ENCODE peak calls at places on chromosomes 4 and X, in seven cellular contexts. O, U, G, Z, W, V and P are unnamed samples.

GRCh38 chrX:116239944-116240391 is 69.4 kb downstream of the AGTR2 start:
- DNase-seq in W (no peak), O (no peak), G (no peak), Z (no peak), V (no peak), U (no peak), P (no peak)

GRCh38 chr4:86935499-86935832 is 655 bp downstream of the AFF1 start:
- DNase-seq in O (no peak), W (no peak), U (no peak), Z (no peak), V (no peak), G (no peak), P (no peak)

GRCh38 chr4:1675136-1675801 is 8.8 kb downstream of the FAM53A start:
- DNase-seq in Z (no peak), W (no peak), V (no peak), G (no peak), O (no peak), U (no peak), P (no peak)

GRCh38 chrX:119755981-119756533 is 2.3 kb upstream of the SOWAHD start:
- DNase-seq in G (no peak), O (no peak), W (peak), U (no peak), Z (no peak), V (no peak), P (peak)

GRCh38 chr4:40908297-40908696 is 158.5 kb downstream of the NSUN7 start:
- DNase-seq in W (peak), V (peak), O (no peak), U (peak), Z (no peak), G (no peak), P (no peak)

GRCh38 chrX:37871626-37872302 is 24.4 kb upstream of the DYNLT3 start:
- DNase-seq in G (peak), W (no peak), U (no peak), Z (no peak), O (no peak), V (peak), P (no peak)

GRCh38 chr4:106095408-106095807 is 200.1 kb downstream of the NPNT start:
- DNase-seq in U (no peak), Z (no peak), W (no peak), O (no peak), G (no peak), V (no peak), P (no peak)

GRCh38 chr4:175271010-175271630 is 353.0 kb downstream of the ADAM29 start:
- DNase-seq in G (no peak), O (no peak), Z (no peak), W (no peak), U (no peak), V (no peak), P (no peak)

GRCh38 chr4:2662598-2662997 is 93.5 kb downstream of the TNIP2 start:
- DNase-seq in G (no peak), W (no peak), V (peak), O (no peak), U (no peak), Z (no peak), P (no peak)

GRCh38 chr4:125529071-125529470 is 214.3 kb downstream of the FAT4 start:
- DNase-seq in Z (no peak), O (no peak), V (no peak), W (no peak), G (no peak), U (no peak), P (no peak)

GRCh38 chrX:8921615-8922014 is 112.3 kb downstream of the FAM9B start:
- DNase-seq in W (no peak), U (no peak), V (no peak), O (no peak), G (no peak), Z (no peak), P (no peak)

GRCh38 chrX:3711331-3711917 is 2.0 kb downstream of the PRKX start:
- DNase-seq in U (no peak), V (no peak), W (no peak), Z (no peak), O (no peak), G (peak), P (peak)
- H3K27ac ChIP-seq in U (peak), V (peak), W (peak), Z (peak), O (no peak), G (peak), P (peak)

GRCh38 chr4:113901994-113902787 is 77.3 kb downstream of the ARSJ start:
- DNase-seq in U (no peak), Z (no peak), G (no peak), O (no peak), W (peak), V (no peak), P (peak)
- TF ChIP-seq CTCF in U (peak), Z (no peak), G (no peak), O (peak), W (peak), V (no peak), P (peak)

GRCh38 chrX:12988797-12989196 is 13.9 kb downstream of the TMSB4X start:
- DNase-seq in U (no peak), O (no peak), G (peak), Z (no peak), W (no peak), V (peak), P (no peak)

GRCh38 chrX:12987340-12987739 is 12.4 kb downstream of the TMSB4X start:
- DNase-seq in W (no peak), G (no peak), V (no peak), U (no peak), O (no peak), Z (no peak), P (no peak)

GRCh38 chrX:12991575-12991974 is 16.7 kb downstream of the TMSB4X start:
- DNase-seq in O (no peak), V (no peak), G (no peak), U (no peak), W (no peak), Z (no peak), P (no peak)

GRCh38 chrX:12987900-12988594 is 13.1 kb downstream of the TMSB4X start:
- DNase-seq in O (no peak), V (no peak), U (no peak), W (no peak), G (no peak), Z (no peak), P (no peak)

DNA sequence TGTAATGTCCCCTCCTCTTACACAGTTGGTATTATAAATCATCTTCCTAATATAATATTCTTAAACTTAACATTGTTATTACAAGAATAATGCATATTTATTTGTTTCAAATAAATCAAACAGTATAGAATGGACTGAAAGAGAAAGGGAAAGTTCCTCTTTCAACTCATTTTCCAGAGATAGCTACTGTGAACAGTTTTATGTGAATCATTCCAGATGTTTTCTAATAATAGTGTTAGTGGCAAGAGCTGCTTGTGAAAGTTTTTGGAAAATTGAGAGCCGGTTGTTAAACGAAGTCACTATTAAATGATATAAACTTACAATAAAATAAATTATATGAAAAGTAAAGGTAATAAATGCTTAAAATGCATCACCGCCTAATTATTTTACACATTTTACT is 14.5 kb downstream of the TMSB4X start:
- DNase-seq in V (no peak), Z (no peak), G (no peak), O (no peak), U (no peak), W (no peak), P (no peak)
- H3K27ac ChIP-seq in V (peak), Z (no peak), G (no peak), O (no peak), U (no peak), W (peak), P (no peak)

DNA sequence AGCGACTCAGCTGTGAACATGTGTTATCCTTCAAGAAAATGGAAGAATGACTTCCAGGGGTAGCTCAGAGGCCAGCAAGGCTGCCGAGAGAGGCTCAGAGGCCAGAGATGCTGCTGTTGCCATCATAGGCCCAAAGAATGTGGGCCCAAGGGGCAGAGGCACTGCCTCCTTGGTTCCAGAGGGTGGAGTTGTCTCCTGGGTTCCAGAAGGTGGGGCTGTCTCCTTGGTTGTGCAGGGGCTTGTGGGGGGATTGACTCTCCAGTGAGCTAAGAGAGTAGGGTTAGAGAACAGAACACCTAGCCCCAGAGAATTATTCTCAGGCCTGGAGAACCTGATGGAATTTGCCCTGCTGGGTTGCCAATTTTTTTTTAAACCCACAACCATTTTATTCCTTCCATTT is 62.6 kb downstream of the DGKK start:
- DNase-seq in V (no peak), Z (no peak), G (no peak), U (no peak), O (peak), W (no peak), P (no peak)
- TF ChIP-seq CTCF in V (no peak), Z (no peak), G (no peak), U (no peak), O (no peak), W (no peak), P (no peak)

GRCh38 chr4:83025563-83025962 is 9.4 kb upstream of the COPS4 start:
- DNase-seq in V (no peak), O (no peak), U (no peak), W (no peak), Z (no peak), G (no peak), P (no peak)

GRCh38 chr4:83029688-83030087 is 5.3 kb upstream of the COPS4 start:
- DNase-seq in Z (no peak), V (no peak), W (no peak), U (no peak), O (no peak), G (no peak), P (no peak)

GRCh38 chr4:83024233-83024632 is 10.8 kb upstream of the COPS4 start:
- DNase-seq in Z (no peak), V (no peak), W (no peak), G (no peak), O (no peak), U (no peak), P (no peak)

GRCh38 chr4:83034630-83035494 is at the start of gene COPS4:
- DNase-seq in U (peak), G (peak), V (peak), Z (peak), O (peak), W (peak), P (peak)

GRCh38 chr4:83028976-83029375 is 6.0 kb upstream of the COPS4 start:
- DNase-seq in U (no peak), V (no peak), Z (no peak), W (no peak), G (no peak), O (no peak), P (no peak)
- H3K27ac ChIP-seq in U (no peak), V (no peak), Z (no peak), W (no peak), G (no peak), O (no peak), P (no peak)

DNA sequence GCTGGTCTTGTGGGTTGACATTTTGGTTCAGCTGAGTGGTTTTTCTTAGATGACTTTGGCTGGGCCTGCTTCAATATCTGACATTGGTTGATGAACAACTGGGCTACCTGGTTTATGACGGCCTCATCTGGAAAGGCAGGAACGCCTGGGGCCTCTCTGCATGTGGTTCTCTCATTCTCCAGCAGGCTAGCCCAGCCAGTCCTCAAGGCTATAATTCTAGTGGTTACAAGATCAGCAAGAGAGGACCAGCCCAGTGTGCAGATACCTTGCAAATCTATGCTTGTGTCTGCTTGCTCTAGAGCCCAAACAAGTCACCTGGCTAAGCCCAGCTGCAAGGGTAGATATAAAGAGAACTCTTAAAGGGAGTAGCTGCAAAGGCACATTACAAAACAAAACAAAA is 214.2 kb upstream of the PUDP start:
- DNase-seq in W (no peak), Z (no peak), O (no peak), U (no peak), G (no peak), V (no peak), P (no peak)
- TF ChIP-seq CTCF in W (no peak), Z (no peak), O (peak), U (no peak), G (no peak), V (no peak), P (no peak)

DNA sequence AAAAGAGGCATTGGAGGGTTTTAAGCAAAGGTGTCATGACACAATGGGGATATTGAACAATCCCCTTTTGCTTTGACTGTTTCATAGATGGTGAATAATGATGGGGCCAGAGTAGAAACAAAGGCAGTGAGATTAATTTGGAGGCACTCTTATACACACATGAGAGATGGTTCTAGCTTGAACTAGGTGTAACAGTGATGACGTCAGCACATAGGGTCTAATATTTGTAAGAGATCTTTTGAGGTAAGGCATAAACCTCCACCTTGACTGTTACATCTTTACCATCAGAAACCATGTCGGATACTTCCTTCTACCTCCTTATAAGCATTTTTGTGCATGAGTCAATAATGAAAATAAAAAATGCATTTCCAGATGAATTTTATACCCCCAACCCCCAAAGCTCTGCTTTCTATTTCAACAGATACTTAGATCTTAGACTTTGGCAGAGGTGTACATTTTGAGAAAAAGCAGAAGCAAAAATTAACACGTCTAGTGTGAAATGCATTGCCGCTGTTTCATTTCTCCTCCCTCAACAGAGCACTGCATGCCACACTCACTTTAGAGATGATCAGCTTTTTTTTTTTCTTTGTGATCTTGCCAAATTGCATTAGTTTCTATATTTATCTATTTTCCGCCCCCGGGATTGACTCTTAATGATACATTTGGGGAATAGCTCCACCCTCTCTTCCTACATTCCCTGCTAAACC is 87.2 kb downstream of the HS3ST1 start:
- DNase-seq in Z (no peak), W (no peak), V (no peak), U (no peak), O (no peak), G (no peak), P (no peak)
- H3K27ac ChIP-seq in Z (no peak), W (no peak), V (no peak), U (no peak), O (no peak), G (no peak), P (no peak)

DNA sequence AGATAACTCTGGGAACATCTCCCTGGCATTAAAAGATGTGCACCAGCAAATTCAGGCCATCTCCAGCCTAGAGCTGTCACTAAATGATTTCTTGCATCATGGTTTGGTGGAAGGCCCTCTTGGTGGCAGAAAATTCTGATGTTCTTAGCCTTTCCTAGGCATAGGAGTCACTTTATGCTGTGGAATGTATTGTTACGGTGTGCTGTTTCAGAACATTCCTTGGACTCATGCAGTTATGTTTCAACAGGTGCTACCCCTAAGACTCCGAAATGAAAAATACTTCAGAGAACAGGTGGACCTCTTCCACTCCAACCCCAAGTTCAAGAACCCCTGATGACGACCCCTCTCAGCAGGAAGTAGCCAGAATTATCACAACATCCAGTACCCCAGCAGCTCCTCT is 20.3 kb upstream of the PAPSS1 start:
- DNase-seq in V (peak), W (no peak), O (peak), G (no peak), Z (no peak), U (no peak), P (no peak)
- TF ChIP-seq CTCF in V (peak), W (peak), O (peak), G (peak), Z (no peak), U (no peak), P (no peak)